ENCODE peak calls at places on chromosomes 12 and 14, in four cellular contexts. One of them, this sample, is unnamed.

GRCh38 chr12:96141216-96141944 is 52.8 kb upstream of the ELK3 start:
- DNase-seq in mucosa of descending colon: no peak
- DNase-seq in right cardiac atrium: no peak
- DNase-seq in pancreas: no peak
- DNase-seq in this sample: no peak

GRCh38 chr12:130813949-130814348 is 25.1 kb downstream of the STX2 start:
- DNase-seq in mucosa of descending colon: no peak
- DNase-seq in right cardiac atrium: no peak
- DNase-seq in pancreas: no peak
- DNase-seq in this sample: no peak

GRCh38 chr12:101361455-101361854 is 46.1 kb downstream of the ARL1 start:
- DNase-seq in mucosa of descending colon: no peak
- DNase-seq in right cardiac atrium: no peak
- DNase-seq in pancreas: no peak
- DNase-seq in this sample: no peak

GRCh38 chr12:126509587-126509986 is 1444.4 kb downstream of the AACS start:
- DNase-seq in mucosa of descending colon: no peak
- DNase-seq in right cardiac atrium: no peak
- DNase-seq in pancreas: no peak
- DNase-seq in this sample: no peak

GRCh38 chr12:128818065-128819022 is 5.4 kb downstream of the SLC15A4 start:
- DNase-seq in mucosa of descending colon: no peak
- DNase-seq in right cardiac atrium: peak; percentile 27
- DNase-seq in pancreas: no peak
- DNase-seq in this sample: no peak

GRCh38 chr12:94180558-94181296 is 32.4 kb downstream of the PLXNC1 start:
- DNase-seq in mucosa of descending colon: no peak
- DNase-seq in right cardiac atrium: no peak
- DNase-seq in pancreas: no peak
- DNase-seq in this sample: no peak

GRCh38 chr12:67826148-67826547 is 163.1 kb upstream of the IFNG-AS1 start:
- DNase-seq in mucosa of descending colon: no peak
- DNase-seq in right cardiac atrium: no peak
- DNase-seq in pancreas: no peak
- DNase-seq in this sample: no peak

GRCh38 chr12:96985515-96986362 is 78.7 kb downstream of the NEDD1 start:
- DNase-seq in mucosa of descending colon: no peak
- DNase-seq in right cardiac atrium: peak; percentile 56
- DNase-seq in pancreas: no peak
- DNase-seq in this sample: peak; percentile 32

GRCh38 chr12:118377005-118377890 is 893 bp downstream of the SUDS3 start:
- DNase-seq in mucosa of descending colon: no peak
- DNase-seq in right cardiac atrium: no peak
- DNase-seq in pancreas: no peak
- DNase-seq in this sample: no peak

GRCh38 chr12:126248871-126249403 is 1183.7 kb downstream of the AACS start:
- DNase-seq in mucosa of descending colon: no peak
- DNase-seq in right cardiac atrium: no peak
- DNase-seq in pancreas: no peak
- DNase-seq in this sample: no peak

GRCh38 chr12:47892819-47893218 is 12.0 kb downstream of the VDR start:
- DNase-seq in mucosa of descending colon: no peak
- DNase-seq in right cardiac atrium: no peak
- DNase-seq in pancreas: no peak
- DNase-seq in this sample: no peak

GRCh38 chr14:36503771-36504741 is 16.0 kb downstream of the NKX2-1 start:
- DNase-seq in mucosa of descending colon: no peak
- DNase-seq in right cardiac atrium: no peak
- DNase-seq in pancreas: no peak
- DNase-seq in this sample: no peak

GRCh38 chr14:26841361-26841760 is 243.5 kb upstream of the NOVA1 start:
- DNase-seq in mucosa of descending colon: no peak
- DNase-seq in right cardiac atrium: no peak
- DNase-seq in pancreas: no peak
- DNase-seq in this sample: no peak

GRCh38 chr14:59107819-59108218 is 80.6 kb upstream of the DAAM1 start:
- DNase-seq in mucosa of descending colon: peak; percentile 52
- DNase-seq in right cardiac atrium: no peak
- DNase-seq in pancreas: no peak
- DNase-seq in this sample: no peak

GRCh38 chr12:124490584-124491305 is 76.7 kb downstream of the NCOR2 start:
- DNase-seq in mucosa of descending colon: no peak
- DNase-seq in right cardiac atrium: peak; percentile 96
- DNase-seq in pancreas: peak; percentile 93
- DNase-seq in this sample: peak; percentile 43
- H3K4me1 ChIP-seq in mucosa of descending colon: no peaks in the 10 kb centered on the region
- H3K4me1 ChIP-seq in right cardiac atrium: peaks cover 20% of the 10 kb centered on the region
- H3K4me1 ChIP-seq in pancreas: peaks cover 16% of the 10 kb centered on the region
- H3K4me1 ChIP-seq in this sample: peaks cover 7% of the 10 kb centered on the region

DNA sequence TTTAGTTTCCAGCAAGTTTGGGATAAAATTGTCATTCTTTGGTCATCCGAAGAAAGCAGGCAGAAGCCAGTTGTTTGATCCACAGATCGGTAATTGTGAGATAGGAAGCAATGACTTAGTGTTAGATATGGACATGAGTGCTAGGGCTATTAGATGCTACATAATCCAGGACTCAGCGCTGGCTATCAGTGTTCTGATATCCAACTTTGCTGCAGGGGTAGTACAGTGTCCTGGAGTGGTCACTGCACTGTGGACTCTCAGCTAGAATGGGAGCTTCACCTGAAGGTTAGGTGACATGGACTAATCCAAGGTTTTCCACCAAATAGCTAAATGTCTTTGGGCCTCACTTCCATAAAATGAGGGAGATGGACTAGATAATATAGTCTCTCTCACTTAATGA is 39.9 kb downstream of the STK38L start:
- DNase-seq in mucosa of descending colon: no peak
- DNase-seq in right cardiac atrium: no peak
- DNase-seq in pancreas: no peak
- DNase-seq in this sample: no peak
- H3K4me1 ChIP-seq in mucosa of descending colon: peaks cover 14% of the 10 kb centered on the region
- H3K4me1 ChIP-seq in right cardiac atrium: peaks cover 6% of the 10 kb centered on the region
- H3K4me1 ChIP-seq in pancreas: peaks cover 28% of the 10 kb centered on the region
- H3K4me1 ChIP-seq in this sample: no peaks in the 10 kb centered on the region

DNA sequence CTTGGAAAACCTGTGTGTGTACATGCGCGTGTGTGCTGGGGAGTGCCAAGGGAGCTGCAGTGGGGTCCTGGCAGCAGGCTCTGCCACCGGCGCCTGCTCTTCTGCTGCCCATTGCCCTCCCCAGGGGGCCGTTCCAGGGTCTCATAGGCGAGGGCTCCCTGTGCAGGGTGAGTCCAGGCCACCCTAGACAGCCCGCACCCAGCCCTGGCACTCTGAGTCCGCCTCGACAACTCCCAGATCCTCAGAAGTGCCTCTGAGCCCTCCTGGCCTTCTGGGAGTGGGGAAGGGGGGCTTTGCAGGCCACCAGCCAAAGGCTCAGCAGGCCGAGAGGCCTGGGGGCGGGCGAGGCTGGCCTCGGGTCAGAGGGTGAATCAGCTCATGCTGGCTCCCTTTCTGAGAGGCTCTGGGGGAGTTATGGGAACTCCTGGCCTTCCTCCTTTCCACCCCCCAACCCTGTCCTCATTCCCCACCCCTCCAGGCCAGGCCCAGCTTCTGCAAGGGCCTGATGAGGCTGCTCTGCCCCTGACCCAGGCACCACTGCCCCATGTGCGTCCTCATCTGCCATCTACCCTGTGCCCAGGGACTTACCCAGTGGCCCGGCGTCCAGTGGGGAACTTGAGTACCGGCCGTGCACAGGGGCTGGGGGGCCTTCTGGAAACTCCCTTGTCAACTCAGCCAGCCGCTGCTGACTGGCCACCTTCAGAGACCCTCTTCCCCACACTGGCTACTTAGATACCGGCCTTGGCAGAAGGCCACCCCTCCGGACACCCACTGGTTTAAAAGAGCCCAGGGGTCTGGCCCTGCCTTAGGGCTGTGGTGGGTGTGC is 2.1 kb upstream of the TEDC1 start:
- DNase-seq in mucosa of descending colon: no peak
- DNase-seq in right cardiac atrium: peak; percentile 77
- DNase-seq in pancreas: peak; percentile 30
- DNase-seq in this sample: no peak
- H3K4me1 ChIP-seq in mucosa of descending colon: peaks cover 51% of the 10 kb centered on the region
- H3K4me1 ChIP-seq in right cardiac atrium: peaks cover 14% of the 10 kb centered on the region
- H3K4me1 ChIP-seq in pancreas: peaks cover 4% of the 10 kb centered on the region
- H3K4me1 ChIP-seq in this sample: peaks cover 28% of the 10 kb centered on the region

GRCh38 chr12:116771651-116772050 is 33.5 kb downstream of the RNFT2 start:
- DNase-seq in mucosa of descending colon: no peak
- DNase-seq in right cardiac atrium: no peak
- DNase-seq in pancreas: no peak
- DNase-seq in this sample: no peak
- H3K4me1 ChIP-seq in mucosa of descending colon: no peaks in the 10 kb centered on the region
- H3K4me1 ChIP-seq in right cardiac atrium: no peaks in the 10 kb centered on the region
- H3K4me1 ChIP-seq in pancreas: no peaks in the 10 kb centered on the region
- H3K4me1 ChIP-seq in this sample: no peaks in the 10 kb centered on the region

GRCh38 chr14:68463299-68463698 is 329.6 kb downstream of the ZFP36L1 start:
- DNase-seq in mucosa of descending colon: no peak
- DNase-seq in right cardiac atrium: no peak
- DNase-seq in pancreas: no peak
- DNase-seq in this sample: no peak
- H3K4me1 ChIP-seq in mucosa of descending colon: no peaks in the 10 kb centered on the region
- H3K4me1 ChIP-seq in right cardiac atrium: peaks cover 11% of the 10 kb centered on the region
- H3K4me1 ChIP-seq in pancreas: peaks cover 34% of the 10 kb centered on the region
- H3K4me1 ChIP-seq in this sample: peaks cover 97% of the 10 kb centered on the region

GRCh38 chr12:12015073-12015685 is 55.6 kb upstream of the BCL2L14 start:
- DNase-seq in mucosa of descending colon: no peak
- DNase-seq in right cardiac atrium: no peak
- DNase-seq in pancreas: no peak
- DNase-seq in this sample: no peak
- H3K4me1 ChIP-seq in mucosa of descending colon: no peaks in the 10 kb centered on the region
- H3K4me1 ChIP-seq in right cardiac atrium: peaks cover 9% of the 10 kb centered on the region
- H3K4me1 ChIP-seq in pancreas: no peaks in the 10 kb centered on the region
- H3K4me1 ChIP-seq in this sample: peaks cover 10% of the 10 kb centered on the region